ENCODE peak calls at places on chromosomes 2 and 18, in six cellular contexts. One of them, this sample, is unnamed.

GRCh38 chr18:76456018-76456750 is 38.9 kb downstream of the ZNF516 start:
- DNase-seq in IMR-90: no peak
- DNase-seq in foreskin keratinocyte: no peak
- DNase-seq in cardiac fibroblast: no peak
- DNase-seq in Calu3: no peak
- DNase-seq in lung: no peak
- DNase-seq in this sample: peak

GRCh38 chr2:22375094-22375493 is 1009.9 kb upstream of the KLHL29 start:
- DNase-seq in foreskin keratinocyte: no peak
- DNase-seq in Calu3: peak
- DNase-seq in lung: no peak
- DNase-seq in IMR-90: no peak
- DNase-seq in cardiac fibroblast: no peak
- DNase-seq in this sample: peak

GRCh38 chr2:169853041-169853668 is 25.9 kb downstream of the UBR3 start:
- DNase-seq in foreskin keratinocyte: no peak
- DNase-seq in lung: no peak
- DNase-seq in cardiac fibroblast: no peak
- DNase-seq in Calu3: no peak
- DNase-seq in IMR-90: no peak
- DNase-seq in this sample: no peak

GRCh38 chr2:190519975-190520767 is 14.4 kb downstream of the NEMP2 start:
- DNase-seq in Calu3: no peak
- DNase-seq in cardiac fibroblast: no peak
- DNase-seq in IMR-90: no peak
- DNase-seq in lung: no peak
- DNase-seq in foreskin keratinocyte: no peak
- DNase-seq in this sample: no peak

GRCh38 chr2:80303006-80303741 is 1.4 kb downstream of the LRRTM1 start:
- DNase-seq in cardiac fibroblast: peak
- DNase-seq in Calu3: no peak
- DNase-seq in foreskin keratinocyte: peak
- DNase-seq in IMR-90: no peak
- DNase-seq in lung: no peak
- DNase-seq in this sample: no peak

GRCh38 chr2:174761837-174762236 is 2.4 kb downstream of the CHRNA1 start:
- DNase-seq in foreskin keratinocyte: no peak
- DNase-seq in IMR-90: peak
- DNase-seq in cardiac fibroblast: no peak
- DNase-seq in Calu3: no peak
- DNase-seq in lung: no peak
- DNase-seq in this sample: peak

GRCh38 chr2:73232471-73233153 is 427 bp downstream of the PRADC1 start:
- DNase-seq in IMR-90: no peak
- DNase-seq in Calu3: peak
- DNase-seq in cardiac fibroblast: peak
- DNase-seq in foreskin keratinocyte: peak
- DNase-seq in lung: peak
- DNase-seq in this sample: peak

GRCh38 chr2:36060133-36060532 is 295.4 kb upstream of the CRIM1 start:
- DNase-seq in Calu3: no peak
- DNase-seq in foreskin keratinocyte: no peak
- DNase-seq in cardiac fibroblast: no peak
- DNase-seq in lung: no peak
- DNase-seq in IMR-90: no peak
- DNase-seq in this sample: no peak

GRCh38 chr2:149595069-149595963 is 7.7 kb upstream of the MMADHC start:
- DNase-seq in cardiac fibroblast: peak
- DNase-seq in foreskin keratinocyte: peak
- DNase-seq in IMR-90: peak
- DNase-seq in Calu3: no peak
- DNase-seq in lung: no peak
- DNase-seq in this sample: no peak

GRCh38 chr2:240260664-240261063 is 120.2 kb upstream of the OTOS start:
- DNase-seq in cardiac fibroblast: no peak
- DNase-seq in lung: no peak
- DNase-seq in IMR-90: no peak
- DNase-seq in Calu3: no peak
- DNase-seq in foreskin keratinocyte: no peak
- DNase-seq in this sample: no peak

GRCh38 chr18:54983041-54983686 is 23.9 kb upstream of the CCDC68 start:
- DNase-seq in foreskin keratinocyte: peak
- DNase-seq in lung: no peak
- DNase-seq in cardiac fibroblast: peak
- DNase-seq in Calu3: peak
- DNase-seq in IMR-90: peak
- DNase-seq in this sample: no peak

GRCh38 chr18:26479686-26480079 is 68.7 kb downstream of the KCTD1 start:
- DNase-seq in Calu3: no peak
- DNase-seq in cardiac fibroblast: no peak
- DNase-seq in lung: no peak
- DNase-seq in foreskin keratinocyte: no peak
- DNase-seq in IMR-90: peak
- DNase-seq in this sample: no peak

GRCh38 chr18:54734059-54734458 is 94.2 kb upstream of the RAB27B start:
- DNase-seq in cardiac fibroblast: peak
- DNase-seq in IMR-90: peak
- DNase-seq in lung: no peak
- DNase-seq in foreskin keratinocyte: peak
- DNase-seq in Calu3: peak
- DNase-seq in this sample: no peak

GRCh38 chr18:74063023-74063422 is 84.6 kb downstream of the FBXO15 start:
- DNase-seq in IMR-90: no peak
- DNase-seq in foreskin keratinocyte: no peak
- DNase-seq in cardiac fibroblast: no peak
- DNase-seq in Calu3: no peak
- DNase-seq in lung: no peak
- DNase-seq in this sample: no peak

GRCh38 chr2:208820289-208820688 is 413.7 kb downstream of the PTH2R start:
- DNase-seq in cardiac fibroblast: no peak
- DNase-seq in foreskin keratinocyte: peak
- DNase-seq in Calu3: no peak
- DNase-seq in lung: no peak
- DNase-seq in IMR-90: no peak
- DNase-seq in this sample: no peak

GRCh38 chr2:241064008-241064801 is 37.9 kb downstream of the MTERF4 start:
- DNase-seq in cardiac fibroblast: no peak
- DNase-seq in IMR-90: no peak
- DNase-seq in foreskin keratinocyte: peak
- DNase-seq in Calu3: peak
- DNase-seq in lung: peak
- DNase-seq in this sample: no peak

GRCh38 chr18:78630981-78631510 is 348.6 kb upstream of the SALL3 start:
- DNase-seq in IMR-90: no peak
- DNase-seq in cardiac fibroblast: no peak
- DNase-seq in Calu3: no peak
- DNase-seq in foreskin keratinocyte: no peak
- DNase-seq in lung: no peak
- DNase-seq in this sample: peak

GRCh38 chr2:235433860-235434259 is 60.0 kb upstream of the AGAP1 start:
- DNase-seq in cardiac fibroblast: peak
- DNase-seq in Calu3: no peak
- DNase-seq in lung: peak
- DNase-seq in IMR-90: peak
- DNase-seq in foreskin keratinocyte: no peak
- DNase-seq in this sample: no peak

GRCh38 chr18:4586729-4587128 is 131.6 kb upstream of the DLGAP1 start:
- DNase-seq in cardiac fibroblast: no peak
- DNase-seq in Calu3: peak
- DNase-seq in foreskin keratinocyte: no peak
- DNase-seq in lung: no peak
- DNase-seq in IMR-90: no peak
- DNase-seq in this sample: no peak

GRCh38 chr2:178193496-178193822 is 853 bp upstream of the OSBPL6 start:
- DNase-seq in foreskin keratinocyte: no peak
- DNase-seq in IMR-90: peak
- DNase-seq in Calu3: no peak
- DNase-seq in lung: no peak
- DNase-seq in cardiac fibroblast: no peak
- DNase-seq in this sample: no peak

GRCh38 chr2:236415706-236416493 is 151.7 kb upstream of the ASB18 start:
- DNase-seq in IMR-90: no peak
- DNase-seq in cardiac fibroblast: no peak
- DNase-seq in foreskin keratinocyte: no peak
- DNase-seq in lung: no peak
- DNase-seq in Calu3: no peak
- DNase-seq in this sample: no peak

GRCh38 chr2:112803691-112804521 is 19.6 kb upstream of the IL1A start:
- DNase-seq in foreskin keratinocyte: peak
- DNase-seq in Calu3: peak
- DNase-seq in IMR-90: peak
- DNase-seq in cardiac fibroblast: peak
- DNase-seq in lung: no peak
- DNase-seq in this sample: no peak

GRCh38 chr2:68943581-68944568 is 8.8 kb downstream of the GKN2 start:
- DNase-seq in foreskin keratinocyte: peak
- DNase-seq in IMR-90: peak
- DNase-seq in lung: peak
- DNase-seq in cardiac fibroblast: peak
- DNase-seq in Calu3: peak
- DNase-seq in this sample: peak

GRCh38 chr2:15800489-15801329 is 139.6 kb upstream of the MYCN start:
- DNase-seq in Calu3: no peak
- DNase-seq in lung: no peak
- DNase-seq in cardiac fibroblast: no peak
- DNase-seq in IMR-90: no peak
- DNase-seq in foreskin keratinocyte: no peak
- DNase-seq in this sample: no peak

GRCh38 chr2:172226244-172227061 is 123.8 kb upstream of the DLX2 start:
- DNase-seq in Calu3: peak
- DNase-seq in lung: no peak
- DNase-seq in IMR-90: no peak
- DNase-seq in foreskin keratinocyte: peak
- DNase-seq in cardiac fibroblast: no peak
- DNase-seq in this sample: no peak

GRCh38 chr2:151381266-151381665 is 23.9 kb downstream of the TNFAIP6 start:
- DNase-seq in lung: no peak
- DNase-seq in IMR-90: peak
- DNase-seq in foreskin keratinocyte: peak
- DNase-seq in Calu3: no peak
- DNase-seq in cardiac fibroblast: peak
- DNase-seq in this sample: no peak

GRCh38 chr2:100957971-100958653 is 44.0 kb upstream of the RPL31 start:
- DNase-seq in lung: peak
- DNase-seq in IMR-90: peak
- DNase-seq in cardiac fibroblast: peak
- DNase-seq in foreskin keratinocyte: peak
- DNase-seq in Calu3: no peak
- DNase-seq in this sample: no peak

GRCh38 chr18:76710646-76711520 is 111.5 kb upstream of the ZNF236 start:
- DNase-seq in foreskin keratinocyte: no peak
- DNase-seq in lung: no peak
- DNase-seq in IMR-90: no peak
- DNase-seq in cardiac fibroblast: no peak
- DNase-seq in Calu3: no peak
- DNase-seq in this sample: no peak

GRCh38 chr18:5582054-5582453 is 38.3 kb upstream of the EPB41L3 start:
- DNase-seq in foreskin keratinocyte: no peak
- DNase-seq in IMR-90: peak
- DNase-seq in cardiac fibroblast: peak
- DNase-seq in lung: no peak
- DNase-seq in Calu3: no peak
- DNase-seq in this sample: no peak

GRCh38 chr2:70789304-70790078 is 952 bp downstream of the FIGLA start:
- DNase-seq in cardiac fibroblast: peak
- DNase-seq in IMR-90: peak
- DNase-seq in lung: peak
- DNase-seq in Calu3: peak
- DNase-seq in foreskin keratinocyte: peak
- DNase-seq in this sample: peak

GRCh38 chr2:181140414-181140813 is 160.0 kb downstream of the UBE2E3 start:
- DNase-seq in cardiac fibroblast: peak
- DNase-seq in foreskin keratinocyte: no peak
- DNase-seq in lung: no peak
- DNase-seq in Calu3: no peak
- DNase-seq in IMR-90: no peak
- DNase-seq in this sample: no peak

DNA sequence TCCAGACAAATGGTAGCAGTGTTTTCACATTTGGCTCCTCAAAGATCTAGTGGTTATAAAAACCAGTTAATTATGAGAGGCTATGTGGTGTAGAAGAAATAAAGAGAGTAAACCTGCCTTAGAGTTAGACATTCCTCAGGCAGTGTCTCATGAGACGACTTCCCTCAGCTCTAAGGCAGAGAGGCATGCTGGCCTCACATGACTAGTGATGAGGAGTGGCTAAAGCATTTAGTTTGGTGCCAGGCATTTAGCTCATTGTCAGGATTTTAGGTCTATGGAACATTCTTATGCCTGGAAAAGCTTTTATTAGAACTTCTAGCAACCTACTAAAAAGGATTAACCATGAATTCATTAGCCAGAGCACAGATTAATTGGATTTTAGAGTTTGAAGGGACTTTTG is 90.3 kb downstream of the RPRM start:
- DNase-seq in cardiac fibroblast: no peak
- DNase-seq in IMR-90: no peak
- DNase-seq in foreskin keratinocyte: peak
- DNase-seq in lung: no peak
- DNase-seq in Calu3: no peak
- DNase-seq in this sample: no peak
- TF ChIP-seq CTCF in cardiac fibroblast: no peak
- TF ChIP-seq CTCF in IMR-90: no peak
- TF ChIP-seq CTCF in foreskin keratinocyte: no peak
- TF ChIP-seq CTCF in lung: no peak
- TF ChIP-seq CTCF in Calu3: no peak
- TF ChIP-seq CTCF in this sample: no peak

DNA sequence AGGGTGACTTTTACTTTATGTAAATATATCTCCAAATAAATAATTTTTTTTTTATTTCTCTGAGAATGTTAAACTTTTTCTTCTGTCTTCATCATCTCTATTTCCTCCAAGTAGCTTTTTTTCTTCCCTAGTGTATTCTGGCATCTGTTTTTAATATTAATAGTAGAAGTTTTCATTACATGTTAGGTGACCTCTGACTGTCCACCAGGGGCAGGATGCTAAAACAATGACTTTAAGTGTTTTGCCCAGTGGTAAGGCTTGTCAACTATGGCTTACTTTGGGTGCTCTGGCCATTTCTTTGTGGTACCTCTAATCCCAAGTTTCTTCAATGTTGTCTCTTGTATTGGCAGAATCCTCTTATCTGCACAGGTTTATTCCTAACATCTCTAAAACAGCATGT is 127.1 kb downstream of the SRBD1 start:
- DNase-seq in foreskin keratinocyte: no peak
- DNase-seq in lung: no peak
- DNase-seq in Calu3: peak
- DNase-seq in IMR-90: peak
- DNase-seq in cardiac fibroblast: peak
- DNase-seq in this sample: no peak
- TF ChIP-seq CTCF in foreskin keratinocyte: peak
- TF ChIP-seq CTCF in lung: no peak
- TF ChIP-seq CTCF in Calu3: peak
- TF ChIP-seq CTCF in IMR-90: no peak
- TF ChIP-seq CTCF in cardiac fibroblast: peak
- TF ChIP-seq CTCF in this sample: peak

GRCh38 chr18:8809514-8809913 is 104.2 kb downstream of the MTCL1 start:
- DNase-seq in cardiac fibroblast: no peak
- DNase-seq in foreskin keratinocyte: no peak
- DNase-seq in Calu3: no peak
- DNase-seq in IMR-90: no peak
- DNase-seq in lung: no peak
- DNase-seq in this sample: no peak
- TF ChIP-seq CTCF in cardiac fibroblast: no peak
- TF ChIP-seq CTCF in foreskin keratinocyte: no peak
- TF ChIP-seq CTCF in Calu3: no peak
- TF ChIP-seq CTCF in IMR-90: no peak
- TF ChIP-seq CTCF in lung: no peak
- TF ChIP-seq CTCF in this sample: no peak

GRCh38 chr2:224930990-224931389 is 111.3 kb downstream of the DOCK10 start:
- DNase-seq in cardiac fibroblast: peak
- DNase-seq in foreskin keratinocyte: no peak
- DNase-seq in lung: no peak
- DNase-seq in IMR-90: no peak
- DNase-seq in Calu3: no peak
- DNase-seq in this sample: no peak
- TF ChIP-seq CTCF in cardiac fibroblast: no peak
- TF ChIP-seq CTCF in foreskin keratinocyte: peak
- TF ChIP-seq CTCF in lung: no peak
- TF ChIP-seq CTCF in IMR-90: no peak
- TF ChIP-seq CTCF in Calu3: no peak
- TF ChIP-seq CTCF in this sample: no peak

This sample was measured in WERI-Rb-1.